ENCODE peak calls at places on chromosomes 1 and 21, in eight cellular contexts. I, B, R, E, K, U, M and A are unnamed samples.

GRCh38 chr1:210758761-210759160 is 375.2 kb downstream of the KCNH1 start:
- DNase-seq in I (no peak), B (no peak), R (no peak), E (peak; percentile 50), K (no peak), U (no peak), M (no peak), A (no peak)

GRCh38 chr1:98210064-98210463 is 289.2 kb upstream of the DPYD start:
- DNase-seq in I (no peak), B (peak; percentile 13), R (peak; percentile 78), E (peak; percentile 99), K (no peak), U (no peak), M (no peak), A (no peak)

GRCh38 chr1:109850827-109851226 is 59.8 kb upstream of the CSF1 start:
- DNase-seq in I (no peak), B (peak; percentile 50), R (no peak), E (peak; percentile 53), K (no peak), U (no peak), M (no peak), A (no peak)

GRCh38 chr1:195568389-195568788 is 1039.9 kb downstream of the KCNT2 start:
- DNase-seq in I (no peak), B (no peak), R (peak; percentile 63), E (peak; percentile 4), K (no peak), U (no peak), M (no peak), A (no peak)

GRCh38 chr1:179302076-179302475 is 8.5 kb downstream of the SOAT1 start:
- DNase-seq in I (no peak), B (no peak), R (no peak), E (no peak), K (no peak), U (no peak), M (no peak), A (no peak)

GRCh38 chr1:7664893-7665250 is 106.2 kb upstream of the VAMP3 start:
- DNase-seq in I (no peak), B (no peak), R (no peak), E (no peak), K (no peak), U (no peak), M (no peak), A (no peak)

GRCh38 chr1:61749574-61749973 is 7.3 kb downstream of the PATJ start:
- DNase-seq in I (no peak), B (no peak), R (no peak), E (no peak), K (no peak), U (no peak), M (no peak), A (no peak)

GRCh38 chr1:180278193-180278556 is 48.1 kb downstream of the LHX4 start:
- DNase-seq in I (no peak), B (no peak), R (no peak), E (no peak), K (no peak), U (no peak), M (no peak), A (no peak)

GRCh38 chr1:31244326-31244725 is 4.6 kb upstream of the NKAIN1 start:
- DNase-seq in I (no peak), B (no peak), R (no peak), E (peak; percentile 43), K (no peak), U (no peak), M (no peak), A (no peak)

GRCh38 chr1:113467991-113468390 is 77.7 kb downstream of the MAGI3 start:
- DNase-seq in I (no peak), B (no peak), R (no peak), E (no peak), K (no peak), U (no peak), M (no peak), A (no peak)

GRCh38 chr21:16532841-16533240 is 803.1 kb downstream of the USP25 start:
- DNase-seq in I (no peak), B (no peak), R (no peak), E (peak; percentile 62), K (no peak), U (no peak), M (no peak), A (no peak)

GRCh38 chr21:25313891-25314646 is 293.2 kb downstream of the MRPL39 start:
- DNase-seq in I (no peak), B (peak; percentile 63), R (peak; percentile 20), E (peak; percentile 42), K (no peak), U (no peak), M (no peak), A (no peak)

DNA sequence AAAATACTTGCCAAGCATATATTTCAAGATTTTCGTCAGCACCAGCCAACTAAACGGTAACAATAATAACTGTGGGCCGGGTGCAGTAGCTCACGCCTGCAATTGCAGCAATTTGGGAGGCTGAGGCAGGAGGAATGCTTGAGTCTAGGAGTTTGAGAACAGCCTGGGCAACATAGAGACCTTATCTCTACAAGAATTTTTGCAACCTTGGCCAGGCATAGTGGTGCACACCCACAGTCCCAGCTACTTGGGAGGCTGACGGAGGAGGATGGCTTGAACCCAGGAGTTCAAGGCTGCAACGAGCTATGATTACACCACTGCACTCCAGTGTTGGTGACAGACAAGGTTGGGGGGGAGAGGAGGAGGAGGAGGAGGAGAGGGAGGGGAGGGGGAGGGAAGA is 145.0 kb upstream of the TIAM1 start:
- DNase-seq in I (no peak), B (no peak), R (no peak), E (no peak), K (no peak), U (no peak), M (no peak), A (no peak)
- H3K9me3 ChIP-seq in I (no peaks in the 10 kb centered on the region), B (no peaks in the 10 kb centered on the region), R (peaks cover 21% of the 10 kb centered on the region), E (no peaks in the 10 kb centered on the region), K (no peaks in the 10 kb centered on the region), U (no peaks in the 10 kb centered on the region), M (no peaks in the 10 kb centered on the region), A (peaks cover 3% of the 10 kb centered on the region)

DNA sequence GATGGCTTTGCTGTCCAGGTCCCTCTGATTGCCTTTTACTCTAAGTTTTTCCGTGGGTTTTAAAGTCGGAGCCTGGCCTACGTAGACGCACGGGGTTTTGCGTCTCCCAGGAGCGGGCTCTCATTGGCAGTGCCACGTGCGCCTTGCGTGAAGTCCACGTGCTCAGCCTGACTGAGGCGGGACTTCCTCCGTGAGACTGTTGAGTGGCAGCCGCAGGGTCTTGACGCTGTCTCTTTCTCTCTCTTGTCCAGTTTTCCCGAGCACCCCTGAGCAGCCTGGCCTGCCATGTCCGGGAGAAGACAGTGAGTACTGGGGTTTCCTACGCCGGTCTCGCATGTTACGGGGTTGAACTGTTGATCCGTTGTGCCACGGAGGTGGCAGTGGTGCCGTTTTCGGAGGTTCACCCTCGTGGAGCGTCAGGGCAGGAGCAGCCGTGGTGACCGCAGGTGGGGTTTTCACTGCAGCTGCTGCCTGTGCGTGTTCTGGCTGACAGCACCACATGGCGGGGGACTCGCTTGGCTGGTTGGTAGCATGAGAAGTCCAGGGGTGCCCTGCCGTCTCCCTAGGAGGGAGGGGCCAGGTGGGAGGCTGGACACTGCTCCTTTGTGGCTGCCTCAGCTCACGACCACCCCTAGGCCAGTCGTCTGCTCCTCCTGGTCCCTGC is 9.2 kb downstream of the PRKCZ start:
- DNase-seq in I (peak; percentile 14), B (no peak), R (no peak), E (no peak), K (peak; percentile 24), U (no peak), M (peak; percentile 52), A (no peak)
- H3K4me3 ChIP-seq in I (no peak overlapping the region), B (no peak overlapping the region), R (no peak overlapping the region), E (no peak overlapping the region), K (no peak overlapping the region), U (no peak overlapping the region), M (no peak overlapping the region), A (no peak overlapping the region)

DNA sequence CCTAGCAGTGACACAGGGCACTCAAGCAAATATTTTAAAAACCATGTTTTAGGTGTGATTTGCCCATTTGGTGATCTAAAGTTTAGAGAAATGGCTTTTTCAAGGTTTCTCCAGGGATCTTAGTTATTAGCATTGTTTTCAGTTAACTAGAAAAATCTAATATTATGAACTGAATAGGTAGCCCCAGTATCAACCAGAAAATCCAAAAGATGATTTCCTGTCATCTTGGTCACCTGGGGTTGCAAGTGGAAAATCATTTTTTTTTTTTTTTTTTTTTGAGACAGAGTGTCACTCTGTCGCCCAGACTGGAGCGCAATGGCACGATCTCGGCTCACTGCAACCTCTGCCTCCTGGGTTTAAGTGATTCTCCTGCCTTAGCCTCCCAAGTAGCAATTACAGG is 106.6 kb upstream of the FMN2 start:
- DNase-seq in I (no peak), B (no peak), R (no peak), E (no peak), K (no peak), U (no peak), M (no peak), A (no peak)
- H3K9me3 ChIP-seq in I (no peaks in the 10 kb centered on the region), B (peaks cover 20% of the 10 kb centered on the region), R (no peaks in the 10 kb centered on the region), E (no peaks in the 10 kb centered on the region), K (peaks cover 17% of the 10 kb centered on the region), U (peaks cover 3% of the 10 kb centered on the region), M (no peaks in the 10 kb centered on the region), A (peaks cover 6% of the 10 kb centered on the region)

DNA sequence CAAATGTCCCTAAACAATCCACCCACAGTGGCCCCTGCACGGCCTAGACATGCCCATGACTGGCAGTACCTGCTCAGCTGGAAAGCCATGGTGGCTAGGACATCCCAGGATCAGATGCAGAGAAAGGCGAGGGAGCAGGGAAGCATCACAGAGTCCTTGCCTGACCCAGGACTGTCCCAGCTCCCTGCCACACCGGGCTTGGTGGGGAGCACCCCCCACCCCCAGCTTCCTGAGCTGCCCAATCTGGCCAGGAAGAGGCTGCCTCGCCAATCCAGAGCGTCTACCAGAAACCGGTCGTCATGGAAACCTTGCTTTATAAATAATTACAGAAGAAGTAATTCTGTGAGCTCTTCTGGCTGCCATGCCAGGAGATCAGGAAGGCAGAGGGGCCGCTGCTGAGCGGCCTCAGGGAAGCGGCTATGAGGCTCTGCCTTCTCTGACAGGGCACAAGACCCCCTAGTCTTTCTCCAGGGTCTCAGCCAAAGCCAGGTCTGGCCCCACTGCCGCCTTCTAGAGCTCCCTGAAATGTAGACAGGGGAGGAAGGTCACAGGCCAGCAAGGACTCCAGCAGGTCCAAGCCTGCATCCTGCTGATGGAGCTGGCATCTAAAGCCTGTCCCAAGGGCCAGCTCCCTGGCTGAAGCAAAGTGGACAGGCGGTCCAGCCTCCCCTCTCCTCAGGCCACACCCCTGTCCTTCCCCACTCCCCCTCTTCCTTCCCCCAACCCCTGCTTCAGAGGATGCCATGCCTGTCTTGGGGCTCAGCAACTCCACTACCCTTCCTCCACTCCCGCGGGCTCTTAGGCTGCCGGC is 34.6 kb downstream of the ACOT7 start:
- DNase-seq in I (peak; percentile 27), B (no peak), R (peak; percentile 63), E (peak; percentile 75), K (peak; percentile 86), U (peak; percentile 70), M (peak; percentile 82), A (peak; percentile 74)
- H3K4me3 ChIP-seq in I (peak overlapping the region; percentile 16), B (no peak overlapping the region), R (peak overlapping the region; percentile 25), E (no peak overlapping the region), K (peak overlapping the region; percentile 38), U (peak overlapping the region; percentile 40), M (no peak overlapping the region), A (no peak overlapping the region)